ENCODE peak calls at places on chromosome 5, in seven cellular contexts. F, J, E, A, V, W and M are unnamed samples.

GRCh38 chr5:31445041-31445600 is 86.8 kb downstream of the DROSHA start:
- DNase-seq in A (no peak), V (no peak), W (no peak), E (no peak), F (no peak), J (no peak), M (no peak)

GRCh38 chr5:37005946-37006540 is 129.5 kb downstream of the NIPBL start:
- DNase-seq in E (no peak), F (no peak), J (peak; percentile 28), A (peak; percentile 7), V (peak; percentile 7), W (peak; percentile 15), M (peak; percentile 12)

GRCh38 chr5:104914536-104915070 is 1352.0 kb upstream of the NUDT12 start:
- DNase-seq in J (no peak), A (no peak), F (no peak), V (no peak), W (no peak), E (no peak), M (no peak)

GRCh38 chr5:178383301-178383918 is 150.8 kb upstream of the PHYKPL start:
- DNase-seq in A (no peak), E (no peak), W (no peak), V (no peak), F (no peak), J (no peak), M (no peak)

GRCh38 chr5:72172832-72173231 is 65.6 kb downstream of the MAP1B start:
- DNase-seq in W (no peak), A (no peak), J (no peak), F (no peak), E (no peak), V (no peak), M (no peak)

GRCh38 chr5:93364386-93364785 is 216.6 kb downstream of the NR2F1-AS1 start:
- DNase-seq in W (no peak), J (no peak), A (no peak), V (no peak), F (no peak), E (no peak), M (no peak)

GRCh38 chr5:123617561-123617960 is 105.6 kb downstream of the CSNK1G3 start:
- DNase-seq in V (peak; percentile 47), E (no peak), J (no peak), F (no peak), W (no peak), A (no peak), M (no peak)

GRCh38 chr5:56692359-56693219 is 122.8 kb upstream of the MAP3K1 start:
- DNase-seq in W (no peak), E (no peak), V (no peak), A (no peak), F (peak; percentile 47), J (no peak), M (no peak)

GRCh38 chr5:72818866-72819534 is 2.5 kb downstream of the TNPO1 start:
- DNase-seq in J (peak; percentile 67), E (peak; percentile 31), F (no peak), W (peak; percentile 80), V (peak; percentile 53), A (peak; percentile 37), M (no peak)

GRCh38 chr5:71738962-71739361 is 19.9 kb downstream of the CARTPT start:
- DNase-seq in V (no peak), F (peak; percentile 15), A (no peak), E (no peak), W (no peak), J (no peak), M (no peak)

GRCh38 chr5:7329712-7330111 is 66.2 kb upstream of the ADCY2 start:
- DNase-seq in J (no peak), V (no peak), E (no peak), A (no peak), W (no peak), F (no peak), M (no peak)

GRCh38 chr5:143226872-143227271 is 176.6 kb downstream of the NR3C1 start:
- DNase-seq in J (no peak), F (no peak), V (no peak), W (no peak), A (no peak), E (no peak), M (no peak)

GRCh38 chr5:64210866-64211265 is 45.2 kb downstream of the RNF180 start:
- DNase-seq in W (no peak), E (peak; percentile 9), F (no peak), A (no peak), J (no peak), V (no peak), M (no peak)

GRCh38 chr5:35202319-35203111 is 27.8 kb downstream of the PRLR start:
- DNase-seq in J (peak; percentile 51), E (peak; percentile 25), W (peak; percentile 61), V (peak; percentile 70), A (peak; percentile 36), F (no peak), M (no peak)

GRCh38 chr5:42813533-42813932 is 1.8 kb upstream of the SELENOP start:
- DNase-seq in A (no peak), F (no peak), V (peak; percentile 59), J (no peak), W (no peak), E (peak; percentile 67), M (no peak)

GRCh38 chr5:40270274-40270855 is 409.4 kb upstream of the PTGER4 start:
- DNase-seq in F (no peak), W (no peak), V (no peak), J (no peak), A (no peak), E (no peak), M (no peak)

GRCh38 chr5:105885266-105885665 is 1785.5 kb downstream of the EFNA5 start:
- DNase-seq in E (no peak), A (no peak), W (no peak), F (no peak), J (no peak), V (no peak), M (no peak)

GRCh38 chr5:52010430-52010829 is 627.2 kb downstream of the ISL1 start:
- DNase-seq in V (no peak), W (no peak), A (no peak), J (no peak), F (no peak), E (no peak), M (no peak)

DNA sequence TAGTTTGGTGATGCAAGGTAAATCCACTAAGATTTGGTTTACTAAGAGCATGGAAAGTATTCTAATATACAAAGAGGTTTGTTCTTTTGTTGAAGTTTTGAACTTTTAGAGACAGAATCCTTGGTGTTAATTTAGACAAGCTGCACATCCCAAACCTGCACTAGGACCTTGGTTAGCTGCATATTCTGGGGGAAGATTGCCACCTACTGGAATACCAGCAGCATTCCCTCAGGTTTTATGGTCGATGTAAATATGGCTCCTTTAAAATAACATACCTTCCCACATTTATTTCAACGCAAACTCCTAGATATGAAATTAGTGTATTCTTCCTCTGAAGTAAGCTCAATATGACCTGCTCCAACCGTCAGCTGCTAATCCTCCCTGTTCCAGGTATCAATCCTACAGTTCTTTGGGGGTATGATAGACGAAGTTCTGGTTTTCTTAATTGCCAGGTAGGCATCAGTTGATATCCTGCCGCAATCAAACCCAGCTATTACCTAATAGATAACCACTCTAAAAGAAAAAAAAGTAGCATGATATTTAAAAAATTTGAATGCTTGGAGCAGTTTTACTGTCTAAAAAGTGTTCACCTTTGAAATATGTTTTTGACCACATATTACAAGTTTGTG is 624.1 kb downstream of the ISL1 start:
- DNase-seq in F (no peak), W (peak; percentile 10), E (no peak), J (peak; percentile 44), A (peak; percentile 16), V (peak; percentile 33), M (peak; percentile 52)
- TF ChIP-seq JUND in F (no peak), W (no peak), E (no peak), J (no peak), A (no peak), V (no peak), M (no peak)

GRCh38 chr5:33675958-33676464 is 215.8 kb downstream of the ADAMTS12 start:
- DNase-seq in J (no peak), V (no peak), W (no peak), A (no peak), E (no peak), F (peak; percentile 76), M (no peak)

GRCh38 chr5:33684760-33685159 is 207.0 kb downstream of the ADAMTS12 start:
- DNase-seq in J (no peak), E (no peak), A (no peak), V (no peak), F (no peak), W (no peak), M (no peak)

DNA sequence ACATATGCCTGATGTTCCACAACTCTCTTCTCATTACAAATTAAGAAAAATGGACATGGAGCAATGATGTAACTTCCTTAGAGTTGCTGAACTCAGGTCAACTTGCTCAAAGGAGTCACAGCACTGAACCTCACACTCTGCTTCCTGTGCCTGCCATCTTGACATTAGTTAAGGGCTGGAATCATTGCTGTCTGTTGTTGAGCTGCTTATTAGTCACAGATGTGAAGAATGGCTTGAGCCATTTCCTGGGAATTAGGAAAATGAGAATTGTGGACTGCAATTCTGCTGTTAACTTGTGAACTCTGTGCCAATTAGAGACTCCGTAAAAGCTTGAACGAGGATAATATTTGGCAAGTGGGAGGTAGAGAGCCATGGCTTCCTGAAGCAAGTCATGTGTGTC is 212.0 kb downstream of the ADAMTS12 start:
- DNase-seq in F (no peak), E (no peak), V (no peak), A (no peak), J (no peak), W (no peak), M (no peak)
- TF ChIP-seq JUND in F (no peak), E (no peak), V (no peak), A (no peak), J (no peak), W (no peak), M (no peak)

GRCh38 chr5:150573867-150574817 is 66.2 kb downstream of the NDST1 start:
- DNase-seq in W (peak; percentile 20), J (peak; percentile 59), V (peak; percentile 25), E (no peak), A (no peak), F (no peak), M (no peak)

GRCh38 chr5:150574818-150575537 is 65.5 kb upstream of the SYNPO start:
- DNase-seq in A (no peak), E (no peak), F (no peak), V (no peak), W (no peak), J (peak; percentile 97), M (no peak)

GRCh38 chr5:150571836-150572235 is 63.9 kb downstream of the NDST1 start:
- DNase-seq in J (no peak), F (no peak), V (no peak), W (no peak), A (no peak), E (no peak), M (no peak)

GRCh38 chr5:150575745-150576448 is 64.6 kb upstream of the SYNPO start:
- DNase-seq in V (no peak), J (no peak), A (no peak), E (no peak), F (no peak), W (no peak), M (no peak)

DNA sequence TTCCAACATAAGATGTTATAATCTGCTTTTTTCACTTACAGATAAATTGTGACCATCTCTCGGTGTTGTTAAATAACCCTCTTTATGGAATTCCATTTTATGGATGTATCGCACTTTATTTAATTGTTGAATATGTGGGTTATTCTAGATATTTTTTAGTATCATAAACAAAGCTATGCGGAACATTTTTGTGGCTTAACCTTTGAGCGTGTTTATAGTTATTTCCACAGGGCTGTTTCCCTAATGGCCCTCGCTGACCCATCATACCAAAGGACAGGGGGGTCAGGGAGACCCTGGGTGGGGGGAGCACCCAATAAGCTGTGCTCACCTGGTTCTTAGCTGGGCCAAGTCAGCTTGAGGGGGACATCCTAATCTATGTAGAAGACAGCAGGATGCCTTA is 65.3 kb downstream of the NDST1 start:
- DNase-seq in V (no peak), J (no peak), W (no peak), F (no peak), A (no peak), E (no peak), M (no peak)
- TF ChIP-seq JUND in V (no peak), J (no peak), W (no peak), F (no peak), A (no peak), E (no peak), M (no peak)

GRCh38 chr5:67363963-67364362 is 167.4 kb upstream of the CD180 start:
- DNase-seq in E (no peak), J (no peak), F (no peak), A (no peak), V (no peak), W (no peak), M (no peak)
- TF ChIP-seq JUND in E (no peak), J (no peak), F (no peak), A (no peak), V (no peak), W (no peak), M (no peak)